ENCODE peak calls at places on chromosomes 6 and 20, in five cellular contexts. One of them, this sample, is unnamed. For H3K27me3, the result is how much of the 10 kb centered on the place peaks cover.

GRCh38 chr6:14743465-14744211 is 502.2 kb upstream of the JARID2 start:
- DNase-seq in heart right ventricle: no peak
- DNase-seq in vagina: no peak
- DNase-seq in left ventricle myocardium inferior: peak
- DNase-seq in esophagus squamous epithelium: no peak
- DNase-seq in this sample: peak

GRCh38 chr20:2386516-2387179 is 5.9 kb downstream of the TGM6 start:
- DNase-seq in heart right ventricle: no peak
- DNase-seq in vagina: no peak
- DNase-seq in left ventricle myocardium inferior: no peak
- DNase-seq in esophagus squamous epithelium: no peak
- DNase-seq in this sample: peak

GRCh38 chr6:152648090-152648489 is 10.9 kb upstream of the SYNE1 start:
- DNase-seq in heart right ventricle: no peak
- DNase-seq in vagina: no peak
- DNase-seq in left ventricle myocardium inferior: no peak
- DNase-seq in esophagus squamous epithelium: no peak
- DNase-seq in this sample: no peak

GRCh38 chr6:113361014-113361645 is 496.0 kb upstream of the MARCKS start:
- DNase-seq in heart right ventricle: no peak
- DNase-seq in vagina: no peak
- DNase-seq in left ventricle myocardium inferior: no peak
- DNase-seq in esophagus squamous epithelium: no peak
- DNase-seq in this sample: peak

GRCh38 chr6:780669-781068 is 87.7 kb upstream of the EXOC2 start:
- DNase-seq in heart right ventricle: no peak
- DNase-seq in vagina: no peak
- DNase-seq in left ventricle myocardium inferior: no peak
- DNase-seq in esophagus squamous epithelium: no peak
- DNase-seq in this sample: no peak

GRCh38 chr6:157597461-157598312 is 216.7 kb downstream of the ZDHHC14 start:
- DNase-seq in heart right ventricle: peak
- DNase-seq in vagina: no peak
- DNase-seq in left ventricle myocardium inferior: peak
- DNase-seq in esophagus squamous epithelium: no peak
- DNase-seq in this sample: peak

GRCh38 chr6:37027811-37028469 is 22.5 kb downstream of the FGD2 start:
- DNase-seq in heart right ventricle: no peak
- DNase-seq in vagina: no peak
- DNase-seq in left ventricle myocardium inferior: no peak
- DNase-seq in esophagus squamous epithelium: no peak
- DNase-seq in this sample: no peak

GRCh38 chr6:2563635-2564034 is 187.1 kb downstream of the MYLK4 start:
- DNase-seq in heart right ventricle: no peak
- DNase-seq in vagina: no peak
- DNase-seq in left ventricle myocardium inferior: no peak
- DNase-seq in esophagus squamous epithelium: no peak
- DNase-seq in this sample: peak

GRCh38 chr6:99619409-99619762 is 12.8 kb downstream of the PRDM13 start:
- DNase-seq in heart right ventricle: no peak
- DNase-seq in vagina: no peak
- DNase-seq in left ventricle myocardium inferior: no peak
- DNase-seq in esophagus squamous epithelium: no peak
- DNase-seq in this sample: no peak

GRCh38 chr6:106117579-106117978 is 31.4 kb downstream of the PRDM1 start:
- DNase-seq in heart right ventricle: no peak
- DNase-seq in vagina: no peak
- DNase-seq in left ventricle myocardium inferior: no peak
- DNase-seq in esophagus squamous epithelium: no peak
- DNase-seq in this sample: no peak

GRCh38 chr6:81636930-81637568 is 115.4 kb downstream of the TENT5A start:
- DNase-seq in heart right ventricle: no peak
- DNase-seq in vagina: no peak
- DNase-seq in left ventricle myocardium inferior: no peak
- DNase-seq in esophagus squamous epithelium: no peak
- DNase-seq in this sample: no peak

GRCh38 chr6:92701425-92702096 is 717.8 kb downstream of the EPHA7 start:
- DNase-seq in heart right ventricle: no peak
- DNase-seq in vagina: no peak
- DNase-seq in left ventricle myocardium inferior: no peak
- DNase-seq in esophagus squamous epithelium: no peak
- DNase-seq in this sample: no peak

GRCh38 chr20:50333856-50334255 is 143.2 kb downstream of the CEBPB start:
- DNase-seq in heart right ventricle: no peak
- DNase-seq in vagina: no peak
- DNase-seq in left ventricle myocardium inferior: no peak
- DNase-seq in esophagus squamous epithelium: no peak
- DNase-seq in this sample: peak

GRCh38 chr6:62672989-62673388 is 387.0 kb upstream of the KHDRBS2 start:
- DNase-seq in heart right ventricle: no peak
- DNase-seq in vagina: no peak
- DNase-seq in left ventricle myocardium inferior: no peak
- DNase-seq in esophagus squamous epithelium: no peak
- DNase-seq in this sample: no peak

GRCh38 chr6:48110436-48111142 is 408 bp downstream of the PTCHD4 start:
- DNase-seq in heart right ventricle: no peak
- DNase-seq in vagina: no peak
- DNase-seq in left ventricle myocardium inferior: no peak
- DNase-seq in esophagus squamous epithelium: no peak
- DNase-seq in this sample: no peak

GRCh38 chr6:48113130-48113529 is 2.1 kb upstream of the PTCHD4 start:
- DNase-seq in heart right ventricle: no peak
- DNase-seq in vagina: no peak
- DNase-seq in left ventricle myocardium inferior: no peak
- DNase-seq in esophagus squamous epithelium: no peak
- DNase-seq in this sample: no peak

GRCh38 chr6:48111143-48111506 is at the start of gene PTCHD4:
- DNase-seq in heart right ventricle: peak
- DNase-seq in vagina: no peak
- DNase-seq in left ventricle myocardium inferior: peak
- DNase-seq in esophagus squamous epithelium: no peak
- DNase-seq in this sample: peak

GRCh38 chr6:48111575-48111974 is 578 bp upstream of the PTCHD4 start:
- DNase-seq in heart right ventricle: no peak
- DNase-seq in vagina: no peak
- DNase-seq in left ventricle myocardium inferior: no peak
- DNase-seq in esophagus squamous epithelium: no peak
- DNase-seq in this sample: no peak

GRCh38 chr6:48109902-48110301 is 1.1 kb downstream of the PTCHD4 start:
- DNase-seq in heart right ventricle: no peak
- DNase-seq in vagina: no peak
- DNase-seq in left ventricle myocardium inferior: no peak
- DNase-seq in esophagus squamous epithelium: no peak
- DNase-seq in this sample: peak
- H3K4me3 ChIP-seq in heart right ventricle: peak
- H3K4me3 ChIP-seq in vagina: peak
- H3K4me3 ChIP-seq in left ventricle myocardium inferior: peak
- H3K4me3 ChIP-seq in esophagus squamous epithelium: no peak
- H3K4me3 ChIP-seq in this sample: peak

DNA sequence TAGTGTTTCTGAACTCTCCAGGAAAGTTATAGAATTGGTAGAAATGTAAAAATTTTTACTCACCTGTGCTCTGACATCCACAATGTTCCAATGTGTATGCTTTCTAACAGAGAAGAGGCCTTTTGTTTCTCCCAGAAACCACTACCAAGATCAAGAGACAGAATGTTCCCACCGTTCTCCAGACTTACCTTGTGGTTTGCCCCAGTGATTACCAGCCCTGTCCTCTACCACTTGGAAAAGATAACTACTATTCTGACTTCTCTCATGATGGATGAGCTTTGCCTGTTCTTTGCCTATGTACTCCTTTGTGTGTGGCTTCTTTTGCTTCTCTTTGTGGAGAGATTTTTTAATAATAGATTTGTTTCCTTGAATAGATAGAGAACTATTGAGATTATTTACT is 173.0 kb upstream of the SCGN start:
- DNase-seq in heart right ventricle: no peak
- DNase-seq in vagina: no peak
- DNase-seq in left ventricle myocardium inferior: no peak
- DNase-seq in esophagus squamous epithelium: no peak
- DNase-seq in this sample: no peak
- TF ChIP-seq CTCF in heart right ventricle: no peak
- TF ChIP-seq CTCF in vagina: no peak
- TF ChIP-seq CTCF in left ventricle myocardium inferior: no peak
- TF ChIP-seq CTCF in esophagus squamous epithelium: no peak
- TF ChIP-seq CTCF in this sample: no peak

GRCh38 chr20:36340593-36340990 is 34.5 kb downstream of the DLGAP4 start:
- DNase-seq in heart right ventricle: no peak
- DNase-seq in vagina: no peak
- DNase-seq in left ventricle myocardium inferior: no peak
- DNase-seq in esophagus squamous epithelium: no peak
- DNase-seq in this sample: no peak

GRCh38 chr20:36341331-36342020 is 35.3 kb downstream of the DLGAP4 start:
- DNase-seq in heart right ventricle: no peak
- DNase-seq in vagina: no peak
- DNase-seq in left ventricle myocardium inferior: no peak
- DNase-seq in esophagus squamous epithelium: no peak
- DNase-seq in this sample: no peak

GRCh38 chr20:36337886-36338285 is 31.7 kb downstream of the DLGAP4 start:
- DNase-seq in heart right ventricle: no peak
- DNase-seq in vagina: no peak
- DNase-seq in left ventricle myocardium inferior: no peak
- DNase-seq in esophagus squamous epithelium: no peak
- DNase-seq in this sample: no peak

GRCh38 chr20:36342316-36342715 is 36.2 kb downstream of the DLGAP4 start:
- DNase-seq in heart right ventricle: no peak
- DNase-seq in vagina: no peak
- DNase-seq in left ventricle myocardium inferior: no peak
- DNase-seq in esophagus squamous epithelium: no peak
- DNase-seq in this sample: no peak

DNA sequence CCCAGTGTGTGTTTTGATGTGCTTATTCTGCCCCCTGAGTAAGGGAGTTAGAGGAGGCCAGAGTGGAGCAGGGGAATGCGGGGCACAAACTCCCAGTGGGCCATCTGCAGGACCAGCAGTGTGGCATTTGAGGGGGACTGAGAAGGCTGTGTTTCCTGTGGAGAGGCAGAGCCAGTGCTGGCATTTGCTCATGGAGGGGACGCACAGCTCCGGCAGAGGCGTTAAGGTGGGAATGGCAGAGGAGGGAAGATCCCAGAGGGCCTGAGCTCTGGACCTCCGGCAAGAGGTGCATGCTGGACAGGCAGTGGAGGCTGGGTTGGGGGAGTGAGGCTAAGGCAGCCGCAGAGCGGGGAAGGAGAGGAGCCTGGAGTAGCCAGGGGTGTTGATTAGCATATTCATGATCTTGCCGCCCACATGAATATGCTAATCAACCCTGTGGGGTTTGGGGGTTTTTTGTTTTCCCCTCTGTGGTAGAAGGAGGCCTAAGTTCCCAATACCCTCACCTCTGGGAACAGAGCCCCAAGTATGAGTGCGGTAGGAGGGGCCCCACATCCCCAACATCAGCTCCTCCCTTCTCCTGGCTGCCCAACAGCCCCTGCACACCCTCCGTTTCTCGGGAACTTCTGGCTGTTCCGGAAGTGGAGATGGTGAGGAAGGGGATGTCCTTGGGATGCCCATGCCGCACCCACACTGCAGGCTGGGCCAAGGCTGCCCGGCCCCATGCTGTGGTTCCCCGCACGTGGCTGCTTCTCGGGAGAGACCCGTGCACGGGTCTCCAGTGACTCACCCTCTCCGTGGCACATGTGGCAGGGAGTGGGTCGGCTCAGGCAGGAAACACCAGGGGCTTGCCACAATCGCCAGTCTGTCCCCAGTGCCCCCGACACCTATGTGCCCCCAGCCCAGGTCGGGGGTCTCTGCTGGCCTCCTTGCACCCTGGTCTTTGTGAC is 33.8 kb downstream of the DLGAP4 start:
- DNase-seq in heart right ventricle: no peak
- DNase-seq in vagina: no peak
- DNase-seq in left ventricle myocardium inferior: no peak
- DNase-seq in esophagus squamous epithelium: no peak
- DNase-seq in this sample: no peak
- H3K27me3 ChIP-seq in heart right ventricle: half or more
- H3K27me3 ChIP-seq in vagina: under half
- H3K27me3 ChIP-seq in left ventricle myocardium inferior: half or more
- H3K27me3 ChIP-seq in esophagus squamous epithelium: under half
- H3K27me3 ChIP-seq in this sample: under half

GRCh38 chr6:132445201-132445951 is 44.1 kb upstream of the MOXD1 start:
- DNase-seq in heart right ventricle: no peak
- DNase-seq in vagina: no peak
- DNase-seq in left ventricle myocardium inferior: no peak
- DNase-seq in esophagus squamous epithelium: no peak
- DNase-seq in this sample: peak
- H3K4me3 ChIP-seq in heart right ventricle: no peak
- H3K4me3 ChIP-seq in vagina: no peak
- H3K4me3 ChIP-seq in left ventricle myocardium inferior: no peak
- H3K4me3 ChIP-seq in esophagus squamous epithelium: no peak
- H3K4me3 ChIP-seq in this sample: no peak